ENCODE peak calls at places on chromosomes 5 and 9, in seven cellular contexts. J is M059J, B is cardiac fibroblast, U is T-helper 2 cell, V is AG08396, F is anterior cingulate cortex, Y is EL. Q is an unnamed sample.
A peak's percentile ranks its signal among the peaks of the same experiment; 100 is the strongest.

GRCh38 chr9:83959061-83959460 is 21.0 kb downstream of the HNRNPK start:
- DNase-seq in J (peak; percentile 96), B (peak; percentile 78), U (no peak), V (no peak), F (no peak), Y (peak; percentile 82), Q (peak; percentile 91)

GRCh38 chr9:137176302-137177182 is 4.7 kb upstream of the TMEM210 start:
- DNase-seq in J (peak; percentile 38), B (peak; percentile 46), U (no peak), V (peak; percentile 79), F (no peak), Y (no peak), Q (no peak)

GRCh38 chr9:135904121-135904520 is 3.2 kb downstream of the CAMSAP1 start:
- DNase-seq in J (no peak), B (no peak), U (no peak), V (no peak), F (no peak), Y (no peak), Q (no peak)

GRCh38 chr9:118761016-118761790 is 608.0 kb downstream of the BRINP1 start:
- DNase-seq in J (no peak), B (no peak), U (no peak), V (no peak), F (no peak), Y (no peak), Q (no peak)

GRCh38 chr5:152288917-152289595 is 116.0 kb downstream of the NMUR2 start:
- DNase-seq in J (peak; percentile 0), B (no peak), U (no peak), V (no peak), F (no peak), Y (no peak), Q (no peak)

GRCh38 chr5:43207601-43208000 is 15.6 kb downstream of the NIM1K start:
- DNase-seq in J (no peak), B (no peak), U (no peak), V (no peak), F (no peak), Y (peak; percentile 52), Q (no peak)

GRCh38 chr9:76630916-76631315 is 133.3 kb upstream of the PCA3 start:
- DNase-seq in J (no peak), B (no peak), U (no peak), V (no peak), F (no peak), Y (no peak), Q (no peak)

GRCh38 chr5:31270396-31270795 is 76.9 kb downstream of the CDH6 start:
- DNase-seq in J (peak; percentile 28), B (peak; percentile 28), U (no peak), V (no peak), F (no peak), Y (peak; percentile 21), Q (peak; percentile 9)

GRCh38 chr9:118643118-118643517 is 726.1 kb downstream of the BRINP1 start:
- DNase-seq in J (peak; percentile 96), B (no peak), U (no peak), V (peak; percentile 3), F (no peak), Y (peak; percentile 86), Q (no peak)